ENCODE peak calls at places on chromosomes 3 and 15, in six cellular contexts. N is HEK293T, D is KBM-7, L is NCI-H226, Z is GM06990, M is fibroblast of mammary gland. X is an unnamed sample.

GRCh38 chr3:111827871-111828270 is 31.2 kb upstream of the PHLDB2 start:
- DNase-seq in L (no peak), D (no peak), M (no peak), Z (no peak), N (no peak), X (no peak)

GRCh38 chr3:39126532-39127071 is 19.1 kb downstream of the TTC21A start:
- DNase-seq in Z (no peak), N (no peak), L (no peak), M (peak; percentile 75), D (peak; percentile 75), X (no peak)

GRCh38 chr3:169227911-169228310 is 435.6 kb downstream of the MECOM start:
- DNase-seq in D (peak; percentile 19), Z (peak; percentile 16), L (no peak), M (peak; percentile 50), N (no peak), X (peak; percentile 20)

GRCh38 chr3:54630111-54630623 is 297.7 kb downstream of the LRTM1 start:
- DNase-seq in N (no peak), L (no peak), Z (no peak), M (no peak), D (no peak), X (no peak)

GRCh38 chr3:143283432-143284128 is 164.0 kb downstream of the CHST2 start:
- DNase-seq in Z (no peak), L (no peak), D (no peak), M (peak; percentile 69), N (no peak), X (no peak)

GRCh38 chr15:94524565-94524964 is 293.2 kb downstream of the MCTP2 start:
- DNase-seq in D (no peak), L (no peak), N (no peak), Z (no peak), M (no peak), X (no peak)

GRCh38 chr15:38626443-38627050 is 61.9 kb upstream of the RASGRP1 start:
- DNase-seq in N (no peak), M (no peak), D (peak; percentile 13), L (no peak), Z (no peak), X (no peak)

GRCh38 chr3:82050382-82050781 is 288.9 kb upstream of the GBE1 start:
- DNase-seq in Z (no peak), M (no peak), L (no peak), N (no peak), D (no peak), X (no peak)

GRCh38 chr15:48899793-48900192 is 21.9 kb downstream of the EID1 start:
- DNase-seq in N (no peak), M (no peak), D (no peak), Z (no peak), L (no peak), X (no peak)

GRCh38 chr3:16179771-16180736 is 5.6 kb downstream of the GALNT15 start:
- DNase-seq in L (peak; percentile 65), M (peak; percentile 79), N (no peak), D (peak; percentile 65), Z (no peak), X (no peak)

GRCh38 chr15:99251436-99251821 is at the start of gene LRRC28:
- DNase-seq in L (no peak), N (no peak), M (no peak), D (peak; percentile 59), Z (no peak), X (no peak)

GRCh38 chr3:122993573-122993972 is 34.0 kb downstream of the SEMA5B start:
- DNase-seq in N (no peak), M (no peak), Z (no peak), L (no peak), D (no peak), X (no peak)

GRCh38 chr15:74315626-74316025 is 51.8 kb downstream of the CYP11A1 start:
- DNase-seq in M (no peak), Z (peak; percentile 63), L (no peak), D (peak; percentile 78), N (no peak), X (no peak)

GRCh38 chr3:85228966-85229365 is 270.2 kb downstream of the CADM2 start:
- DNase-seq in M (no peak), L (no peak), D (no peak), N (no peak), Z (no peak), X (no peak)

GRCh38 chr15:52134502-52135144 is 22.0 kb upstream of the BCL2L10 start:
- DNase-seq in L (no peak), N (no peak), Z (no peak), D (no peak), M (no peak), X (no peak)

GRCh38 chr3:176570992-176571391 is 626.3 kb downstream of the TBL1XR1 start:
- DNase-seq in Z (no peak), N (no peak), M (no peak), D (no peak), L (no peak), X (no peak)

GRCh38 chr15:101115887-101116680 is 135.8 kb downstream of the CHSY1 start:
- DNase-seq in L (no peak), M (peak; percentile 90), N (no peak), Z (no peak), D (peak; percentile 85), X (no peak)

GRCh38 chr3:114323546-114324254 is 29.9 kb downstream of the TIGIT start:
- DNase-seq in L (no peak), D (no peak), M (no peak), Z (no peak), N (no peak), X (no peak)

GRCh38 chr3:10889206-10889960 is 73.4 kb downstream of the SLC6A11 start:
- DNase-seq in N (no peak), Z (no peak), M (no peak), D (no peak), L (no peak), X (no peak)

GRCh38 chr15:77418341-77419049 is 1.4 kb downstream of the PEAK1 start:
- DNase-seq in D (no peak), Z (no peak), L (no peak), M (peak; percentile 44), N (no peak), X (no peak)

GRCh38 chr3:166526878-166527277 is 689.7 kb upstream of the BCHE start:
- DNase-seq in Z (no peak), D (no peak), L (no peak), M (no peak), N (no peak), X (no peak)